ENCODE peak calls at places on chromosomes 4 and X, in seven cellular contexts. B, D, X, S, Q, A and W are unnamed samples.

GRCh38 chr4:61294001-61294400 is 93.9 kb downstream of the ADGRL3 start:
- DNase-seq in B (no peak), D (peak; percentile 22), X (no peak), S (no peak), Q (no peak), A (no peak), W (no peak)

GRCh38 chrX:109797311-109797975 is 64.4 kb upstream of the ACSL4 start:
- DNase-seq in B (no peak), D (no peak), X (no peak), S (no peak), Q (no peak), A (no peak), W (no peak)

GRCh38 chr4:141771889-141772830 is 135.8 kb downstream of the IL15 start:
- DNase-seq in B (no peak), D (no peak), X (no peak), S (peak; percentile 21), Q (no peak), A (no peak), W (no peak)

GRCh38 chrX:2707334-2707760 is 16.3 kb downstream of the CD99 start:
- DNase-seq in B (peak; percentile 67), D (no peak), X (no peak), S (peak; percentile 97), Q (peak; percentile 52), A (peak; percentile 72), W (peak; percentile 35)

GRCh38 chr4:25022198-25022597 is 8.5 kb downstream of the LGI2 start:
- DNase-seq in B (no peak), D (no peak), X (no peak), S (no peak), Q (no peak), A (no peak), W (no peak)

GRCh38 chr4:155208258-155209054 is at the start of gene NPY2R:
- DNase-seq in B (no peak), D (no peak), X (no peak), S (peak; percentile 6), Q (no peak), A (no peak), W (no peak)

GRCh38 chrX:85627363-85627762 is 247.9 kb upstream of the POF1B start:
- DNase-seq in B (no peak), D (no peak), X (no peak), S (peak; percentile 9), Q (no peak), A (no peak), W (no peak)

GRCh38 chr4:6568689-6569332 is 6.2 kb upstream of the MAN2B2 start:
- DNase-seq in B (peak; percentile 67), D (no peak), X (no peak), S (peak; percentile 44), Q (no peak), A (no peak), W (no peak)

GRCh38 chr4:112900416-112900815 is 149.0 kb upstream of the ANK2 start:
- DNase-seq in B (no peak), D (no peak), X (no peak), S (no peak), Q (no peak), A (no peak), W (no peak)

GRCh38 chr4:39942507-39942906 is 35.2 kb downstream of the PDS5A start:
- DNase-seq in B (no peak), D (no peak), X (no peak), S (no peak), Q (no peak), A (no peak), W (no peak)